ENCODE peak calls at places on chromosomes 2 and 18, in seven cellular contexts. X is heart left ventricle, B is bronchial epithelial cell, M is GM23248, L is neural progenitor cell, N is left lung, Q is SK-N-SH. G is an unnamed sample. For H3K36me3, the result is how much of the 10 kb centered on the place peaks cover.

GRCh38 chr2:101152195-101153076 is 1.3 kb upstream of the TBC1D8 start:
- DNase-seq in Q (peak), N (peak), L (peak), M (peak), B (peak), X (peak), G (peak)

GRCh38 chr18:30810580-30810979 is 232.0 kb downstream of the DSC3 start:
- DNase-seq in B (no peak), L (no peak), N (no peak), X (no peak), M (no peak), Q (no peak), G (no peak)

GRCh38 chr2:179020156-179020750 is 29.7 kb downstream of the CCDC141 start:
- DNase-seq in N (no peak), B (peak), Q (peak), L (peak), X (peak), M (peak), G (peak)

GRCh38 chr2:49045083-49045482 is 109.2 kb downstream of the FSHR start:
- DNase-seq in L (no peak), Q (no peak), M (no peak), X (no peak), B (no peak), N (no peak), G (no peak)

GRCh38 chr2:156077041-156077735 is 255.3 kb downstream of the NR4A2 start:
- DNase-seq in X (no peak), Q (no peak), L (peak), N (no peak), M (no peak), B (peak), G (no peak)

GRCh38 chr2:236816197-236817170 is 246.9 kb downstream of the ACKR3 start:
- DNase-seq in N (no peak), M (no peak), Q (no peak), X (no peak), L (no peak), B (no peak), G (no peak)

GRCh38 chr2:26598336-26599006 is 42.7 kb downstream of the CIB4 start:
- DNase-seq in X (no peak), Q (no peak), N (no peak), B (no peak), M (no peak), L (peak), G (peak)

GRCh38 chr18:35178260-35178659 is 62.6 kb upstream of the ZNF397 start:
- DNase-seq in Q (no peak), B (peak), X (no peak), L (no peak), M (peak), N (no peak), G (no peak)

GRCh38 chr2:230592775-230593174 is 119.9 kb upstream of the CAB39 start:
- DNase-seq in M (no peak), X (no peak), N (no peak), B (no peak), L (no peak), Q (no peak), G (no peak)

GRCh38 chr2:43611987-43612894 is 16.4 kb upstream of the THADA start:
- DNase-seq in M (peak), L (peak), N (no peak), Q (peak), B (peak), X (peak), G (peak)

GRCh38 chr2:47373747-47374146 is 29.2 kb upstream of the MSH2 start:
- DNase-seq in L (peak), Q (peak), X (no peak), N (no peak), M (peak), B (no peak), G (peak)

GRCh38 chr18:50696929-50697328 is 122.9 kb downstream of the MRO start:
- DNase-seq in X (no peak), N (no peak), Q (no peak), B (no peak), M (no peak), L (no peak), G (no peak)

GRCh38 chr18:23935804-23936203 is 78.8 kb upstream of the TTC39C start:
- DNase-seq in L (no peak), N (no peak), B (no peak), Q (no peak), M (no peak), X (no peak), G (no peak)

GRCh38 chr2:102514061-102514785 is 41.2 kb downstream of the SLC9A4 start:
- DNase-seq in B (peak), Q (no peak), L (no peak), N (no peak), X (no peak), M (peak), G (no peak)

GRCh38 chr2:233449921-233450853 is 95.9 kb downstream of the DGKD start:
- DNase-seq in N (peak), X (no peak), Q (no peak), B (no peak), L (peak), M (no peak), G (no peak)

GRCh38 chr2:134582547-134582899 is 136.3 kb downstream of the TMEM163 start:
- DNase-seq in L (no peak), X (no peak), N (no peak), B (no peak), M (no peak), Q (no peak), G (no peak)

GRCh38 chr2:220572385-220572784 is 945.0 kb downstream of the SLC4A3 start:
- DNase-seq in L (no peak), Q (no peak), N (no peak), X (no peak), B (peak), M (peak), G (no peak)

GRCh38 chr2:135951071-135951583 is 34.3 kb downstream of the DARS1 start:
- DNase-seq in B (no peak), N (no peak), X (no peak), Q (no peak), M (no peak), L (no peak), G (no peak)

GRCh38 chr2:74742486-74742885 is 88.4 kb downstream of the SEMA4F start:
- DNase-seq in X (no peak), N (no peak), B (no peak), Q (no peak), M (no peak), L (no peak), G (no peak)

GRCh38 chr18:71485578-71485977 is 1058.6 kb downstream of the CBLN2 start:
- DNase-seq in X (no peak), N (no peak), B (peak), M (no peak), L (no peak), Q (no peak), G (no peak)

GRCh38 chr2:149799296-149799695 is 211.7 kb upstream of the MMADHC start:
- DNase-seq in L (peak), M (peak), Q (peak), B (peak), N (no peak), X (peak), G (no peak)

GRCh38 chr2:197378494-197378972 is 56.3 kb downstream of the SF3B1 start:
- DNase-seq in B (peak), L (peak), Q (peak), M (peak), N (no peak), X (no peak), G (peak)

GRCh38 chr2:158994920-158995676 is 26.7 kb downstream of the TANC1 start:
- DNase-seq in L (peak), N (no peak), B (no peak), Q (peak), M (no peak), X (peak), G (peak)

GRCh38 chr2:57376985-57377384 is 669.6 kb upstream of the VRK2 start:
- DNase-seq in X (no peak), Q (no peak), M (peak), B (peak), L (peak), N (no peak), G (peak)

GRCh38 chr18:50726960-50727589 is 92.7 kb downstream of the MRO start:
- DNase-seq in M (no peak), Q (no peak), L (no peak), N (no peak), B (no peak), X (no peak), G (peak)

GRCh38 chr2:236576978-236577377 is 7.4 kb downstream of the ACKR3 start:
- DNase-seq in L (no peak), Q (no peak), M (no peak), X (no peak), N (no peak), B (no peak), G (no peak)

GRCh38 chr2:175027755-175028154 is 22.6 kb upstream of the CHN1 start:
- DNase-seq in N (no peak), Q (no peak), X (no peak), B (no peak), L (no peak), M (no peak), G (no peak)

DNA sequence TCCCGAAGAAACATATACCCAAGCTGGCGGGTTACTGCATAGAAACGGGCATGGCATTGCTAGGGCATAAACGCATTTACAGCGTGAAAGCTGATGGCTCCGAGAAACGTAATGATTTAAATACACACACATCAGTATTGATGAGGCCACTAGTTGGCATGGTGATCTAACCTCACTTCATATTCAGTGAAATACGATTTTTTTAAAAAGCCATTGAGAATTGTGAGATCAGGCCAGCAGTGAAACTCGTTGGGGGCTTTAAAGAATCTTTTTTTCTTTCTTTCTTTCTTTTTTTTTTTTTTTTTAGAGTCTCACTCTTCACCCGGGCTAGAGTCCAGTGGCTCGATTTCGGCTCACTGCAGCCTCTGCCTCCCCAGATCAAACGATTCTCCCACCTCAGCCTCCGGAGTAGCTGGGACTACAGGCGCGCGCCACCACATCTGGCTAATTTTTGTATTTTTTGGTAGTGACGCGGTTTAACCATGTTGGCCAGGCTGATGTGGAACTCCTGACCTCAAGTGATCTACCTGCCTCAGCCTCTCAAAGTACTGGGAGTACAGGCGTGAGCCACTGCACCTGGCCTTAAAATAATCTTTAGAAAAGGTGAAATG is 2.4 kb upstream of the SMAD7 start:
- DNase-seq in L (no peak), Q (no peak), B (no peak), M (peak), X (no peak), N (no peak), G (no peak)
- H3K4me3 ChIP-seq in L (peak), Q (peak), B (peak), M (peak), X (peak), N (peak), G (peak)

GRCh38 chr18:79736846-79737245 is 57.2 kb downstream of the CTDP1 start:
- DNase-seq in B (no peak), M (no peak), N (peak), X (peak), Q (no peak), L (no peak), G (no peak)
- H3K36me3 ChIP-seq in B (under half), M (under half), N (under half), X (half or more), Q (under half), L (under half), G (under half)

DNA sequence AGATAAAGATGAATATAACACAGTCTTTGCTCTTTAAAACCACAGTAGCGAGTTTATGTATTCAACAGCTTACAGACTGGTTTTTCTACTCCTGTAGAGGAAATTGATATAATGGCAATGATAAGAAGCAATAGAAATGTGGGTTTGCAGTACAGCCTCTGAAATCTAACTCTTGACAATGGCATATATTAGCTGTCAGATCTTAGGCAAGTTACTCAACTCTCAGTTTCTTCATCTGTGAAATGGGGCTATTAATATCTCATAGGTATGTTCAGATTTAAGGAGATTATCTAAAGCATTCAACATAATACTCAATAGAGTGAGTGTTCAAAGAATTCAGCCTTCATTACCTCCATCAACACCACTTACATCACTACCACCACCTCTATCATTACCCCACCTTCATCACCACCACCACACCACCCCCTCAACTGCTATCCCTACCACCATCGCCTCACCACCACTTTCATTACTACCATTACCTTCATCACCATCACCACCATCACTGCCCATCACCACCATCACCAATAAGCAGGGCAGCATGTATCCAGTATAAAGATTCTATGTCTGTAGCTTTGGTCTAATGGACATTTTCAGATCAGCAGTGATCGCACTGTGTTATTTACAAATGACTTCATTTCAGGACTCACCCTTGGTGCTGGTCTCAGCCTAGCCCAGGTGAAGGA is 22.7 kb downstream of the AOX1 start:
- DNase-seq in X (no peak), L (no peak), M (no peak), N (no peak), B (no peak), Q (no peak), G (no peak)
- H3K4me3 ChIP-seq in X (no peak), L (no peak), M (no peak), N (no peak), B (no peak), Q (no peak), G (no peak)

GRCh38 chr2:121212661-121213325 is 72.2 kb downstream of the TFCP2L1 start:
- DNase-seq in Q (no peak), X (no peak), B (no peak), L (no peak), N (no peak), M (no peak), G (peak)
- H3K36me3 ChIP-seq in Q (under half), X (under half), B (under half), L (under half), N (under half), M (under half), G (under half)

GRCh38 chr2:188146888-188147287 is 144.8 kb upstream of the GULP1 start:
- DNase-seq in M (no peak), N (no peak), B (no peak), X (no peak), Q (no peak), L (no peak), G (no peak)
- H3K4me3 ChIP-seq in M (no peak), N (no peak), B (no peak), X (no peak), Q (no peak), L (no peak), G (no peak)

DNA sequence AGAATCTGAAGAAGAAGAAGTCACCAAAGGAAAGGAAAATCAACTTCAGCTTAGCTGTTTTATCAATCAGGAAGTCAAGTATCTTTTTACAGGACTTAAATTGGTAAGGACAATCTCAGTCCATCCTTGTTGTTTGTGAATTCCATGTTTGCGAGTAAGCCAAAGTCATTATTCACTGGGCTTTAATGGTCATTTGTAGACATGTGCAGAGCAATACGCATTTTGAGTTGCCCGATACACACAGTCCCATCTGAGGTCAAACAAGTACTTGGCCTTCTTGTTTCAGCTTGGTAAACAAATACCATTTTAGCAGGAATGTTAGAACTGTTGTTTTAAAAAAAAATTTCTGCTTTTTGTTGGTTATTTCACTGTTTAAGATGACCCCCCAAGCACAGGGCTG is 40.9 kb downstream of the USP14 start:
- DNase-seq in N (no peak), M (no peak), L (no peak), B (no peak), X (no peak), Q (no peak), G (no peak)
- H3K36me3 ChIP-seq in N (under half), M (under half), L (under half), B (under half), X (under half), Q (half or more), G (under half)

GRCh38 chr2:36753706-36754221 is 57.3 kb downstream of the VIT start:
- DNase-seq in N (no peak), X (no peak), Q (no peak), B (peak), M (peak), L (no peak), G (no peak)
- H3K4me3 ChIP-seq in N (no peak), X (no peak), Q (no peak), B (no peak), M (no peak), L (no peak), G (no peak)

GRCh38 chr2:164146478-164146877 is 410.7 kb upstream of the FIGN start:
- DNase-seq in B (peak), M (peak), L (no peak), X (no peak), Q (no peak), N (no peak), G (no peak)
- H3K36me3 ChIP-seq in B (under half), M (under half), L (under half), X (under half), Q (under half), N (under half), G (under half)

G was measured in H7.